ENCODE peak calls at places on chromosomes 2 and 18, in nine cellular contexts. A is HepG2, G is neuronal stem cell, P is mesendoderm, N is mammary epithelial cell, L is MM.1S, S is fibroblast of lung, E is Karpas-422, K is HCT116. C is an unnamed sample. For H3K4me1, the result is how much of the 10 kb centered on the place peaks cover.

GRCh38 chr2:220891405-220891804 is 680.7 kb downstream of the EPHA4 start:
- DNase-seq in K (peak), S (peak), P (peak), N (peak), G (peak), E (no peak), A (no peak), L (no peak), C (peak)

GRCh38 chr2:37300578-37300977 is 24.1 kb downstream of the PRKD3 start:
- DNase-seq in P (no peak), G (no peak), E (no peak), A (no peak), N (no peak), S (peak), K (no peak), L (no peak), C (no peak)

GRCh38 chr18:56097561-56098095 is 509.6 kb upstream of the TCF4 start:
- DNase-seq in P (no peak), L (no peak), K (no peak), E (no peak), G (no peak), S (peak), N (peak), A (no peak), C (no peak)

GRCh38 chr18:41695441-41695840 is 259.6 kb upstream of the PIK3C3 start:
- DNase-seq in A (no peak), G (no peak), K (no peak), P (no peak), N (no peak), L (peak), S (no peak), E (no peak), C (no peak)

GRCh38 chr2:199806179-199806578 is 44.8 kb downstream of the FTCDNL1 start:
- DNase-seq in G (no peak), N (no peak), L (no peak), P (no peak), A (no peak), S (peak), E (no peak), K (no peak), C (no peak)

GRCh38 chr2:239828192-239828972 is 196.8 kb downstream of the NDUFA10 start:
- DNase-seq in A (no peak), E (no peak), P (no peak), N (no peak), K (no peak), S (no peak), G (no peak), L (no peak), C (no peak)

GRCh38 chr2:73859721-73860586 is 31.2 kb downstream of the STAMBP start:
- DNase-seq in G (no peak), S (peak), K (peak), P (peak), E (no peak), L (no peak), A (peak), N (peak), C (peak)

GRCh38 chr2:20631617-20632307 is 19.1 kb downstream of the HS1BP3 start:
- DNase-seq in P (no peak), K (no peak), S (no peak), E (no peak), N (no peak), L (no peak), A (no peak), G (no peak), C (no peak)

GRCh38 chr18:69233465-69234054 is 167.1 kb upstream of the DOK6 start:
- DNase-seq in A (no peak), N (no peak), S (peak), G (no peak), L (no peak), P (no peak), E (peak), K (no peak), C (peak)

GRCh38 chr2:167134381-167135072 is 246.2 kb downstream of the XIRP2 start:
- DNase-seq in S (peak), A (peak), N (peak), E (no peak), K (no peak), L (no peak), P (peak), G (no peak), C (peak)

GRCh38 chr2:74516070-74516633 is 1.9 kb downstream of the TLX2 start:
- DNase-seq in G (no peak), E (no peak), K (no peak), L (no peak), P (peak), S (no peak), A (no peak), N (no peak), C (peak)

GRCh38 chr18:23716516-23716915 is 27.3 kb downstream of the LAMA3 start:
- DNase-seq in L (no peak), P (peak), S (peak), G (no peak), K (no peak), E (no peak), N (peak), A (no peak), C (peak)
- H3K4me2 ChIP-seq in L (no peak), P (no peak), S (no peak), G (no peak), K (peak), E (no peak), N (peak), A (no peak), C (peak)

DNA sequence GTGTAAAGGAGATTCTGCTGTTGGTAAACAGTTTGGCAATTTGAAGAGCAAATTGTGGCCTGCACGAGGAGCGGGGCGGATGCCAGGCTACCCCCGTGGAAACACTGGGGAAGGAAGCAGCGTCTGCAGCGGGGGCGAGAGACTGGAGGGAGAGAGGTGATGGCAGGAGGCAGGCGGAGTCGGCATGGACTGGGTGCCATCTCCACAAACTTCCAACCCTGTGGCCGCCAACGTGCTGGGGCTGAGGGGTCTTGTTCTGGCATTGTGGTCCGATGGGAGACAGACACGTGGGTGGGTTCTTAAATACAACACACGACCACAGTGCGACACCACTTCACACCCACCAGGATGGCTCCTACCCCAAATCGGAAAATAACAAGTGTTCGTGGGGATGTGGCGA is 82.7 kb upstream of the HPCAL1 start:
- DNase-seq in E (no peak), P (no peak), G (no peak), N (no peak), A (no peak), K (no peak), L (no peak), S (no peak), C (no peak)
- H3K9ac ChIP-seq in E (no peak), P (no peak), G (no peak), N (no peak), A (no peak), K (no peak), L (no peak), S (no peak), C (no peak)

DNA sequence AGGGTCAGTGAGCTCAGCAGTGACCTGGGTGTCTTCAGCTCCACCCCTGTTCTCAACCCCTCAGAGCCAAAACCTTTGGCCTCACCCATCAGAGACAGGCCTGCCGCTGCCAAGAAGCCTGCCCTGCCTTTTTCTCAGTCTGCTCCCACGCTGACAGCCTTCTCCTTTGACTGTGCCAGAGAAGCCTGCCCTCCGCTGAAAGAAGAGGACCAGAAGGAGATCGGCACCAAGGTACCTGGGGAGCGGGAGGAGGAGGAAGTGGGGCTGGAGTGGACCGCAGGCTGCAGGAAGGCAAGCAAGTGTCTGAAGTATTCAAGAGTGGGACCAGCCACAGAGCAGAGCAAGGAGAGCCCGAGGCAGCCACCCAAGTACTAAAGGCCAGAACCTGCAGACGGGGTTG is 33.2 kb downstream of the TOGARAM2 start:
- DNase-seq in N (no peak), K (no peak), P (no peak), G (no peak), E (no peak), L (no peak), S (no peak), A (no peak), C (no peak)
- H3K4me1 ChIP-seq in N (under half), K (under half), P (under half), G (under half), E (under half), L (under half), S (under half), A (under half), C (under half)

DNA sequence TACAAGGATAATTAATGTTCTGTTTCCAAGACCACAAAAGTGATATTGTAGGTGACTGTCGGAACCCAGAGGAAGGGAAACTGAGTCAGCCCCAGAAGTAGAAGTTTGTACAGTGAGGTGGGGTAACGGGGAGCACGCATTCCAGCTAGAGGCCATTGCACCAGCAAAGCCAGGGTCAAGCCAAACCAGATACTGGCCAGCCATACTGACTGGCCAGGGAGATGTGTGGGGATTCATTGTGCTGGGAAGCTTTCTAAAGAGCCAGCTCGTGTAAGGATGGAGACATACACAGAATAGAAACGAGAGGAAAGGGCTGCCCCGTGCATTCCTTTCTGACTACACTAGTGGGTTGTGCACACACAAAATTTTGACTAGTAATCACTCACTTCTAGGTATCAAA is 175.2 kb upstream of the PID1 start:
- DNase-seq in E (no peak), K (no peak), A (no peak), G (no peak), L (no peak), S (peak), N (no peak), P (no peak), C (peak)
- H3K4me2 ChIP-seq in E (no peak), K (no peak), A (no peak), G (no peak), L (no peak), S (peak), N (no peak), P (no peak), C (peak)

GRCh38 chr2:64786343-64787018 is 132.8 kb upstream of the SERTAD2 start:
- DNase-seq in A (no peak), L (no peak), K (no peak), N (no peak), P (no peak), E (no peak), G (no peak), S (no peak), C (no peak)
- H3K9ac ChIP-seq in A (no peak), L (no peak), K (no peak), N (no peak), P (no peak), E (no peak), G (no peak), S (no peak), C (no peak)